ENCODE peak calls at places on chromosome 14, in nine cellular contexts. I is H1, F is heart left ventricle, W is lung, H is colonic mucosa, B is fibroblast of mammary gland, Q is body of pancreas, Y is suprapubic skin, E is kidney epithelial cell. P is an unnamed sample.

GRCh38 chr14:52052991-52053390 is 15.9 kb downstream of the NID2 start:
- DNase-seq in I (no peak), F (no peak), W (no peak), H (no peak), B (peak), Q (no peak), Y (no peak), E (peak), P (no peak)

GRCh38 chr14:28987516-28987915 is 220.9 kb downstream of the FOXG1 start:
- DNase-seq in I (no peak), F (no peak), W (no peak), H (no peak), B (peak), Q (no peak), Y (no peak), E (no peak), P (no peak)

GRCh38 chr14:70905316-70905715 is 1.9 kb upstream of the PCNX1 start:
- DNase-seq in I (no peak), F (peak), W (no peak), H (peak), B (peak), Q (peak), Y (no peak), E (no peak), P (no peak)

GRCh38 chr14:81252278-81252677 is 31.5 kb upstream of the GTF2A1 start:
- DNase-seq in I (no peak), F (no peak), W (no peak), H (no peak), B (no peak), Q (no peak), Y (no peak), E (no peak), P (no peak)

GRCh38 chr14:69152181-69152943 is 557 bp downstream of the DCAF5 start:
- DNase-seq in I (no peak), F (no peak), W (peak), H (no peak), B (peak), Q (peak), Y (peak), E (no peak), P (no peak)

GRCh38 chr14:45990252-45990651 is 661.3 kb downstream of the RPL10L start:
- DNase-seq in I (no peak), F (no peak), W (no peak), H (no peak), B (no peak), Q (no peak), Y (no peak), E (no peak), P (no peak)

GRCh38 chr14:93023802-93024434 is 91.8 kb downstream of the ITPK1 start:
- DNase-seq in I (no peak), F (no peak), W (no peak), H (no peak), B (no peak), Q (no peak), Y (no peak), E (no peak), P (no peak)

GRCh38 chr14:72512925-72513324 is 381.0 kb downstream of the DPF3 start:
- DNase-seq in I (no peak), F (no peak), W (no peak), H (no peak), B (no peak), Q (no peak), Y (no peak), E (no peak), P (no peak)

GRCh38 chr14:78567343-78567742 is 397.2 kb downstream of the NRXN3 start:
- DNase-seq in I (no peak), F (no peak), W (no peak), H (no peak), B (peak), Q (no peak), Y (no peak), E (no peak), P (no peak)

GRCh38 chr14:32457213-32457920 is 128.3 kb downstream of the AKAP6 start:
- DNase-seq in I (no peak), F (peak), W (no peak), H (no peak), B (peak), Q (no peak), Y (no peak), E (no peak), P (no peak)

GRCh38 chr14:102213984-102214658 is 74.4 kb downstream of the WDR20 start:
- DNase-seq in I (no peak), F (peak), W (no peak), H (no peak), B (peak), Q (no peak), Y (no peak), E (no peak), P (no peak)
- TF ChIP-seq CTCF in I (peak), F (no peak), W (no peak), H (no peak), B (peak), Q (no peak), Y (no peak), E (peak), P (no peak)

DNA sequence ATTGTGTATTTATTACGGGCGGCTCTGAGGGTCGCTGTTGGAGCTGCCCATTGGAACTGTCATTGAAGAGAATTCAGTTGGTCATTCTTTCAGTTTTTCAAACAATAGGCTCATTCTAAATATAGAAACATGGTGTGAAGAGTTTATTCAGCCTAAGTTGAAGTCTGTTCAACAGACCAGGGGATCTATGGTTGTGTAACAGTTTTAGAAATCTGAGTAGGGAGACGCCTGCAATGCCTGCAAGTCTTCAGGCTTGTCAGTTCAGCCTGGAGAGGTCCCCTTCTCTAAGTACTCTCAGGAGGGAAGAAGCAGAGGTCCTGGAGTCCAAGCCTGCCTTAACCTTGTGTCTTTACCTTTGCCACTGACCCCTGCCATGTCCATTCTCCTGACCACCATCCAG is 9.7 kb upstream of the ABHD12B start:
- DNase-seq in I (no peak), F (no peak), W (no peak), H (no peak), B (no peak), Q (no peak), Y (no peak), E (no peak), P (no peak)
- TF ChIP-seq CTCF in I (no peak), F (no peak), W (no peak), H (no peak), B (no peak), Q (no peak), Y (no peak), E (no peak), P (no peak)

DNA sequence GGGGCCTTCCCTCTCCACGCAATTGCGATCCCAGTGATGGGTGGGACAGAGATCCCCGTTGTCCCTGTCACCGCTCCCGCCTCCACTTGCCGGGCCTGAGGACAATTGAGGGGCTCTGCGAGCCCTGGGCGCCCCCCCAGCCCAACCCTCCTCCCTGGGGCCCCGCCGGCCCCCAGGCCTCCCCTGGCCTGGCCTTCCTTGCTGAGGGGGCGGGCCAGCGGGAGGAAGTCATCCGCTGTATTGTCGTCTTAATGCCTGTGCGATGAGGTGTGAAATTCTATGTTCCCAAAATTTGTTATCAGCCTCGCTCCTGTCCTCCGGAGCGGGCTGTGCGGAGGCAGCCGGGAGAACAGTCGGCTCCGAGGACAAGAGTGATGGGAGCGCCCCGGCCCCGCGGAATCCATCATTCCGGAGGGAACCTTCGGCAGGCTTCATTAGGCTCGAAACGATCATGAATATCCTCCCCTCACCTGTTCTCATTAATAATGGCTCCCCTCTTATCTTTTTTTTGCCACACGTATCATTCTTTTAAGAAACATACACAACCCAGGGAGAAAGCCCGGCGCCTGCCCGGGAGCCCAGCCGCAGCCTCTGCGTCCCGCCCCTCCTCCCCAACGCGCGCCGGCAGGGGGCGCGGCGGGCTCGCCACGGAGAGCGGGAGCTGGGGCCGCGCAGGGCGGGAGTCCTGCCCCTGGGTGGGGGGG is 17.3 kb upstream of the DLK1 start:
- DNase-seq in I (no peak), F (no peak), W (no peak), H (no peak), B (peak), Q (no peak), Y (no peak), E (no peak), P (no peak)
- TF ChIP-seq CTCF in I (peak), F (peak), W (no peak), H (peak), B (peak), Q (peak), Y (peak), E (no peak), P (no peak)

GRCh38 chr14:103137721-103138482 is 14.6 kb downstream of the TNFAIP2 start:
- DNase-seq in I (no peak), F (no peak), W (no peak), H (no peak), B (no peak), Q (no peak), Y (peak), E (no peak), P (no peak)

GRCh38 chr14:103135333-103136075 is 12.2 kb downstream of the TNFAIP2 start:
- DNase-seq in I (no peak), F (no peak), W (no peak), H (no peak), B (no peak), Q (no peak), Y (no peak), E (no peak), P (no peak)

GRCh38 chr14:103136076-103136340 is 12.7 kb downstream of the TNFAIP2 start:
- DNase-seq in I (no peak), F (no peak), W (no peak), H (no peak), B (no peak), Q (no peak), Y (no peak), E (no peak), P (no peak)

GRCh38 chr14:103134919-103135318 is 11.7 kb downstream of the TNFAIP2 start:
- DNase-seq in I (no peak), F (no peak), W (no peak), H (no peak), B (no peak), Q (no peak), Y (no peak), E (no peak), P (no peak)

DNA sequence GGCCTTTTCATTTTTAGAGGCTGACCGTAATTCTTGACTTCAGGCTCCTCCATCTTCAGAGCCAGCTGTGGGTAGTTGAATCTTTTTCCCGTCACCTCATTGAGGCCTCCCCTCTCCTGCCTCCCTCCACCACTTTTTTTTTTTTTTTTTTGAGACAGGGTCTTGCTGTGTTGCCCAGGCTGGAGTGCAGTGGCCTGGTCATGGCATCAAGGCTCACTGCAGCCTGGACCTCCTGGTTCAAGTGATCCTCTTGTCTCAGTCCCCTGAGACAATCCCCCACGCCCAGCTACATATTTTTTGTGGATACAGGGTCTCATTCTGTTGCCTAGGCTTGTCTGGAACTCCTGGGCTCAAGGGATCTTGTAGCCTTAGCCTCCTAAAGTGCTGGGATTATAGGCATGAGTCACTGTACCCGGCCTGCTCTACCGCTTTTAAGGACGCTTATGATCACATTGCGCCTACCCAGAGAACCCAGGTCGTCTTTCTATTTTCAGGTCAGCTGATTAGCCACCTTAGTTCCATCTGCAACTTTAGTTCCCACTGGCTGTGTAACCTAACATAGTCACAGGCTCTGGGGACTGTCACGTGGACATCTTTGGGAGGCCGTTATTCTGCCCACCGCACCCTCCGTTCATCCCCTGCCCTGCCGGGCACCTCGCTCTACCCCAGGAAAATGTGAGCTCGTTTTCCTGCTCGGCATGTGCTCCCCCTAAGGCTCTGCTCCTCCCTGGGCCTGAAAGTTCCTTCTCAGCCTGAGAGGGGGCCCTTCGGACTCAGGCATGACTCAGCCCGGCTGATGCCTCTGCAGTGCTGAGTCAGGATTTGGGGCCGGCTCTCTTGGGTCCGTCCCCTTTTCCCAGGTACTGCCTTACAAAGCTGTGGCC is 13.4 kb downstream of the TNFAIP2 start:
- DNase-seq in I (no peak), F (peak), W (no peak), H (no peak), B (peak), Q (no peak), Y (no peak), E (no peak), P (no peak)
- TF ChIP-seq CTCF in I (no peak), F (no peak), W (no peak), H (no peak), B (no peak), Q (no peak), Y (no peak), E (no peak), P (no peak)

GRCh38 chr14:59424707-59425106 is 40.5 kb downstream of the GPR135 start:
- DNase-seq in I (no peak), F (peak), W (no peak), H (no peak), B (peak), Q (no peak), Y (no peak), E (no peak), P (no peak)

GRCh38 chr14:59417301-59417700 is 47.9 kb downstream of the GPR135 start:
- DNase-seq in I (no peak), F (no peak), W (no peak), H (no peak), B (no peak), Q (no peak), Y (no peak), E (no peak), P (no peak)

GRCh38 chr14:59419383-59419782 is 45.8 kb downstream of the GPR135 start:
- DNase-seq in I (no peak), F (no peak), W (no peak), H (no peak), B (no peak), Q (no peak), Y (no peak), E (no peak), P (no peak)

GRCh38 chr14:59425322-59425945 is 39.7 kb downstream of the GPR135 start:
- DNase-seq in I (no peak), F (peak), W (no peak), H (no peak), B (peak), Q (no peak), Y (no peak), E (no peak), P (no peak)

GRCh38 chr14:59422069-59422881 is 42.9 kb downstream of the GPR135 start:
- DNase-seq in I (no peak), F (no peak), W (no peak), H (no peak), B (peak), Q (no peak), Y (no peak), E (no peak), P (no peak)
- TF ChIP-seq CTCF in I (peak), F (no peak), W (no peak), H (no peak), B (peak), Q (no peak), Y (no peak), E (no peak), P (no peak)

GRCh38 chr14:58813745-58814144 is 176.0 kb downstream of the DACT1 start:
- DNase-seq in I (no peak), F (no peak), W (no peak), H (no peak), B (no peak), Q (no peak), Y (no peak), E (no peak), P (no peak)
- TF ChIP-seq CTCF in I (no peak), F (no peak), W (no peak), H (no peak), B (no peak), Q (no peak), Y (no peak), E (no peak), P (no peak)

DNA sequence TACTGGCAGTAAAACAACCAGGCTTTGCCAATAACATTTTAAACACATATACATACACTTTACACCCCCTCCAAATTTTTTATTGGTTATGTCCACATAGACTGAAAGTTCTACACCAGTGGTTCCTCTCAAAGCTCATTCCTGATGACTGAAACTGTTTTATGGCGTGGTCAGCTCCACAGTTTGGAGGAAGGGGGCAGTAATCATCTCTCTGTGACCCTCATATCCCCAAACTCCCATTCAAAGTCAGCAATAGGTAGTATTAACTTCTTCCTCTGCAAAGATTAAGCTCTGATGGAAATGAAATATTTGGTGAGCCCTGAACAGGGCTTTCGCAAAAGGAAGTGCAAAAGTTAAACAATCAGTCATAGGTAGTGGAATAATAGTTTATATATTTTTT is 55.3 kb upstream of the DAAM1 start:
- DNase-seq in I (no peak), F (no peak), W (no peak), H (no peak), B (peak), Q (no peak), Y (no peak), E (no peak), P (no peak)
- TF ChIP-seq CTCF in I (peak), F (no peak), W (no peak), H (no peak), B (peak), Q (no peak), Y (no peak), E (no peak), P (no peak)

GRCh38 chr14:31286456-31287293 is 79.1 kb upstream of the HECTD1 start:
- DNase-seq in I (peak), F (no peak), W (no peak), H (no peak), B (no peak), Q (no peak), Y (no peak), E (no peak), P (no peak)
- TF ChIP-seq CTCF in I (peak), F (peak), W (no peak), H (peak), B (peak), Q (peak), Y (no peak), E (peak), P (no peak)